ENCODE peak calls at places on chromosomes 1 and 21, in four cellular contexts. G is GM12878, Y is HepG2, T is K562. H is an unnamed sample.

GRCh38 chr1:11044849-11045427 is 2.1 kb downstream of the MASP2 start:
- DNase-seq in T (no peak), G (no peak), Y (no peak), H (no peak)

GRCh38 chr1:72623299-72623708 is 341.0 kb upstream of the NEGR1 start:
- DNase-seq in T (no peak), G (peak; percentile 3), Y (peak; percentile 20), H (peak; percentile 31)

GRCh38 chr1:239899747-239900146 is 191.9 kb upstream of the FMN2 start:
- DNase-seq in Y (peak; percentile 9), G (no peak), T (no peak), H (no peak)

GRCh38 chr1:21700094-21700493 is 30.9 kb upstream of the RAP1GAP start:
- DNase-seq in Y (no peak), T (no peak), G (no peak), H (no peak)

GRCh38 chr1:225940385-225941151 is 452 bp downstream of the LEFTY2 start:
- DNase-seq in T (no peak), G (no peak), Y (no peak), H (no peak)

GRCh38 chr21:40797881-40798280 is 49.1 kb downstream of the DSCAM start:
- DNase-seq in G (no peak), T (no peak), Y (no peak), H (no peak)

GRCh38 chr1:119631433-119632102 is 16.5 kb downstream of the ZNF697 start:
- DNase-seq in T (no peak), G (no peak), Y (peak; percentile 88), H (no peak)

GRCh38 chr1:184300446-184300845 is 86.4 kb upstream of the C1orf21 start:
- DNase-seq in T (no peak), Y (no peak), G (no peak), H (no peak)

GRCh38 chr1:46005594-46005993 is 126.8 kb downstream of the PIK3R3 start:
- DNase-seq in Y (no peak), G (no peak), T (no peak), H (no peak)

GRCh38 chr1:226872455-226872854 is 2.0 kb downstream of the PSEN2 start:
- DNase-seq in Y (peak; percentile 5), G (no peak), T (peak; percentile 28), H (no peak)

GRCh38 chr1:241356519-241357365 is at the start of gene RGS7:
- DNase-seq in Y (peak; percentile 4), T (no peak), G (no peak), H (peak; percentile 85)

GRCh38 chr1:66552829-66553228 is 18.9 kb downstream of the SGIP1 start:
- DNase-seq in T (no peak), G (no peak), Y (no peak), H (no peak)

GRCh38 chr1:88609051-88609450 is 75.0 kb upstream of the PKN2 start:
- DNase-seq in G (no peak), T (no peak), Y (no peak), H (no peak)

GRCh38 chr1:206955476-206956312 is 9.4 kb upstream of the PIGR start:
- DNase-seq in T (peak; percentile 70), G (no peak), Y (peak; percentile 16), H (no peak)

GRCh38 chr1:211589782-211590721 is 11.1 kb upstream of the SLC30A1 start:
- DNase-seq in T (peak; percentile 54), G (no peak), Y (no peak), H (no peak)

GRCh38 chr1:119475866-119476439 is 31.1 kb upstream of the HSD3B1 start:
- DNase-seq in Y (peak; percentile 46), T (peak; percentile 64), G (no peak), H (peak; percentile 85)

GRCh38 chr1:32878183-32878582 is 7.5 kb upstream of the FNDC5 start:
- DNase-seq in T (no peak), G (no peak), Y (no peak), H (no peak)

DNA sequence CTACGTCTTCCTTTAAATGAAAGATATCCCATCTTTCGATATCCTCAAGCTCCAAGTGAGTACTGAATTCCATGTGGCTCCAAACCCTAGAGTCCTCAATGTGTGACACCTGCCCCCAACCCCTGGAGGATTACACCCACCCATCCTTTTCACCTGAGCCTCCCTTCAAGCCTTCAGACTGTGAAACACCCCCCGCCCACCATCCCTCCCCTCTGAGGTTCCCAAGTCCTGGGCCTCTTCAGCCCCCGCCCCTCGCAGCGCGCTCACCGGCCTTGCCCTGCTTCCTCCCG is 430 bp downstream of the PYGO2 start:
- DNase-seq in G (no peak), Y (peak; percentile 65), T (no peak), H (no peak)
- TF ChIP-seq BHLHE40 in G (no peak), Y (no peak), T (no peak), H (no peak)

GRCh38 chr1:27438621-27439061 is 46.2 kb downstream of the GPR3 start:
- DNase-seq in G (no peak), Y (no peak), T (no peak), H (no peak)
- TF ChIP-seq SP1 in G (no peak), Y (no peak), T (no peak), H (no peak)

GRCh38 chr1:9910080-9910424 is at the start of gene CTNNBIP1:
- DNase-seq in G (no peak), Y (no peak), T (no peak), H (no peak)

GRCh38 chr1:9908846-9909221 is 1.2 kb downstream of the CTNNBIP1 start:
- DNase-seq in T (no peak), Y (peak; percentile 49), G (no peak), H (no peak)

GRCh38 chr1:9907441-9907840 is 2.6 kb downstream of the CTNNBIP1 start:
- DNase-seq in Y (no peak), T (no peak), G (no peak), H (no peak)

GRCh38 chr1:9910425-9911178 is 533 bp upstream of the CTNNBIP1 start:
- DNase-seq in T (peak; percentile 100), G (peak; percentile 93), Y (peak; percentile 96), H (peak; percentile 97)

DNA sequence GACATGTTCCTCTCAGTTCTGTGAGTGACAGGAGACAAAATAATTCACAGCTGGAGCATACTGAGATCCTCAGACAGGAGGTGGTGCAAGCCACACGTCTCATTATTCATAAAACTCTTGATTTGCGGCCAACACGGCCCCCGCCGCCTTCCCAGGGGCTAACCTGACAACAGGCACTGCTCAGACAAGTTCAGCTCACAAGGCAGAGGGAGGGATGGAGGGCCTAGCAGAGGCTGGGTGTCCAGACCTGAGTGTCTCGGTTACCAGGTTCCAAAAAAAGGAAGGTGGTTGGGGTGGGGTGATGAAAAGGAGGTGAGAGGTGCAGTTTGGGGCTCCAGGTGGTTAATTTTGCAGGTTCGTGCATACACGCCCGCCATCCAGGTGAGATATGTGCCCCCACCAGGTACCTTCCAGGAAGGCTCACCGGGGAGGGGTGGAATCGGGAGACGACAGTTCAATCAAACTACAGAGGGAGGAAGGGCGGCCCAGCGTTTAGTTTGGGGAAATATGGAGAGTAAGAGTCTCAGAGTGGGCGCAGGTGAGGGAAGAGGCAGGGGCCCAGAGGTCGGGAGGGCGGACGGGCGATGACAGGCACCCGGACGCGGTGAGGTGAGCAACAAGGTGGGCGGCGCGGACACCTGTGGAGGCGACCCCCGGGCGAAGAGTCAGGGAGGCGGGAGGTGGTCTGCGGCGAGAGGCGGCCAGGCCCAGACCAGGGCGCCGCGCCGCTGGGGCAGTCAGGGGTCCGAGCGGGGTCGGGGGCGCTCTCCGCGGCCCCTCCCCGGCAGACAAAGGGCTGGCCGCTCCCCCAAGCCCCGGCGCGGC is 635 bp downstream of the CTNNBIP1 start:
- DNase-seq in Y (no peak), G (no peak), T (peak; percentile 68), H (no peak)
- TF ChIP-seq FOXM1 in Y (no peak), G (no peak), T (no peak), H (no peak)

GRCh38 chr1:232150770-232151548 is 479.0 kb downstream of the SIPA1L2 start:
- DNase-seq in T (no peak), Y (no peak), G (no peak), H (no peak)
- TF ChIP-seq BHLHE40 in T (no peak), Y (no peak), G (no peak), H (no peak)

GRCh38 chr1:30417701-30418425 is 305.5 kb downstream of the MATN1 start:
- DNase-seq in G (no peak), Y (no peak), T (no peak), H (no peak)

GRCh38 chr1:30418426-30419245 is 304.7 kb downstream of the MATN1 start:
- DNase-seq in T (no peak), Y (no peak), G (no peak), H (no peak)

GRCh38 chr1:30420519-30421050 is 302.8 kb downstream of the MATN1 start:
- DNase-seq in G (no peak), Y (no peak), T (no peak), H (no peak)

GRCh38 chr1:30419246-30419720 is 304.1 kb downstream of the MATN1 start:
- DNase-seq in Y (no peak), T (no peak), G (no peak), H (no peak)

GRCh38 chr1:30419831-30420230 is 303.6 kb downstream of the MATN1 start:
- DNase-seq in G (no peak), Y (no peak), T (no peak), H (no peak)
- TF ChIP-seq SP1 in G (no peak), Y (no peak), T (no peak), H (no peak)

DNA sequence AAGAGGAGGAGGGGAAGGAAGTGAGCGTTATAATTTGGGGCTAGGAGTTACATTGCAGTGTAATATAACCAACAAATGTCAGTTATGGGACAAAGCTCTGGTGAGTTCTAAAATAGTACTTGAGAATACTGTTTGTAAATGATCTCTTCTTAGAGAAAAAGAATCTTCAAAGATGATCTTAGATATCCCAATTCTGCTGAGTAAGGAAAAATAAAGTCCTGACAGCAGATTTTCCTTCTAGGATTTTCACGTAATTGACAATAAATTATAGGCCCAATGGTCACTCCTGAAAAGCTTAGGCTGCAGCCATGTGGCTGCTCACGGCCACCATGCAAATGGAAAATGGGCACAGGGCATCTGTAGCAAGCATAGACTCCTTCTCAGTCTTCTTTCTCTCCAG is 241.6 kb downstream of the SIPA1L2 start:
- DNase-seq in G (no peak), Y (no peak), T (no peak), H (no peak)
- TF ChIP-seq FOXM1 in G (no peak), Y (no peak), T (no peak), H (no peak)

GRCh38 chr1:35499230-35499629 is 58.0 kb downstream of the KIAA0319L start:
- DNase-seq in G (no peak), Y (no peak), T (peak; percentile 17), H (no peak)

GRCh38 chr1:35500439-35500838 is 56.8 kb downstream of the KIAA0319L start:
- DNase-seq in G (no peak), T (no peak), Y (no peak), H (no peak)

GRCh38 chr1:35497571-35497970 is 59.6 kb downstream of the KIAA0319L start:
- DNase-seq in T (no peak), G (no peak), Y (no peak), H (no peak)

GRCh38 chr1:35502242-35502641 is 55.0 kb downstream of the KIAA0319L start:
- DNase-seq in T (no peak), Y (no peak), G (no peak), H (no peak)

DNA sequence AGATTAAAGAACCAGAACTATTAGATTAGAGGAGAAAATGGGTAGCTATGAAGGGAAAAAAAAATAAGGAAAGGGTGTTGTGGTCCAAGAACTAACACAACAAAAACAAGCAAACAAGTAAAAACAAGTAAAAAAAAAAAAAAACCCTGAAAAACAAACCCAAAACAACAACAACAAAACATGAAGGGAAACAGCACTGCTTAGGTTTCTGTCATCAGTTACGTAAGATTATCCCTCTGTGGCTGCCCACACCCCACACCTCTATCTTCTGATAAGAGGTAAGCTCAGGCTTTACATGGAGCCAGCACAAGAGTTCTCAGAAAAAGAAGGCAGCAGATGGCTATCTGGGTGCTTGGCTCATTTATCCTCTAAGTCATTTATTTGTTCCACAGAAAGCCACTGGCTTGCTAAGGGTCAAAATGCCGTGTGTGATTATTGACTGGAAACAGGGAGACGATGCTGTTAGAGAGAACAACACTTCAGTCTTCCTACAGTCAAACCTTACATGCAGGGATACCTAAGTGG is 57.5 kb downstream of the KIAA0319L start:
- DNase-seq in T (peak; percentile 90), Y (no peak), G (no peak), H (no peak)
- TF ChIP-seq BHLHE40 in T (peak; percentile 74), Y (no peak), G (no peak), H (no peak)